ENCODE peak calls at places on chromosomes 6 and 20, in four cellular contexts. I is Kasumi-1; H is stimulated activated naive CD8-positive, alpha-beta T cell treated with anti-CD3 and anti-CD28 coated beads, Interleukin-15, Interleukin-2, amounts not matched to agents 100 U/mL and 50 U/mL, for 24 hours; X is SHP77 treated with DMSO at 0.1 percent for 48 hours. A is an unnamed sample.

GRCh38 chr6:148509152-148509571 is 166.5 kb downstream of the SASH1 start:
- DNase-seq in X (no peak), I (no peak), H (no peak), A (no peak)

GRCh38 chr6:149060300-149060984 is 257.1 kb upstream of the TAB2 start:
- DNase-seq in H (peak), I (peak), X (peak), A (peak)

GRCh38 chr20:62523473-62524203 is 47.8 kb upstream of the GATA5 start:
- DNase-seq in I (no peak), X (no peak), H (peak), A (peak)

GRCh38 chr6:37630281-37630799 is 67.3 kb downstream of the MDGA1 start:
- DNase-seq in X (no peak), H (no peak), I (no peak), A (no peak)

GRCh38 chr6:31940256-31940664 is 5.6 kb upstream of the CFB start:
- DNase-seq in X (no peak), H (no peak), I (no peak), A (no peak)

GRCh38 chr20:54622338-54623280 is 147.2 kb downstream of the DOK5 start:
- DNase-seq in I (no peak), X (no peak), H (no peak), A (no peak)

GRCh38 chr6:81736428-81736827 is 16.1 kb downstream of the TENT5A start:
- DNase-seq in H (no peak), X (no peak), I (no peak), A (no peak)

GRCh38 chr20:39660251-39660650 is 698.1 kb downstream of the DHX35 start:
- DNase-seq in X (no peak), I (no peak), H (no peak), A (no peak)

GRCh38 chr6:149166747-149167146 is 150.8 kb upstream of the TAB2 start:
- DNase-seq in I (no peak), X (no peak), H (peak), A (no peak)

GRCh38 chr6:22157233-22157632 is 139.6 kb downstream of the PRL start:
- DNase-seq in X (no peak), H (no peak), I (no peak), A (no peak)

GRCh38 chr6:128271527-128271926 is 248.9 kb downstream of the PTPRK start:
- DNase-seq in X (no peak), I (no peak), H (no peak), A (no peak)

GRCh38 chr20:2759603-2760360 is 40.6 kb downstream of the CPXM1 start:
- DNase-seq in X (no peak), H (no peak), I (no peak), A (no peak)

GRCh38 chr20:61263084-61263695 is 11.1 kb downstream of the CDH4 start:
- DNase-seq in X (no peak), I (peak), H (peak), A (peak)

GRCh38 chr6:93139408-93140081 is 279.8 kb downstream of the EPHA7 start:
- DNase-seq in I (no peak), X (no peak), H (no peak), A (no peak)

GRCh38 chr6:15343490-15344185 is 97.8 kb downstream of the JARID2 start:
- DNase-seq in H (no peak), X (no peak), I (no peak), A (no peak)

GRCh38 chr6:27368202-27368601 is 20.4 kb upstream of the ZNF391 start:
- DNase-seq in X (no peak), H (no peak), I (no peak), A (no peak)

GRCh38 chr6:31356216-31356945 is 598 bp downstream of the HLA-B start:
- DNase-seq in I (no peak), X (no peak), H (peak), A (peak)

GRCh38 chr6:95693108-95693507 is 115.8 kb downstream of the MANEA start:
- DNase-seq in H (no peak), I (no peak), X (no peak), A (no peak)

GRCh38 chr20:24696396-24696795 is 227.0 kb downstream of the SYNDIG1 start:
- DNase-seq in H (no peak), X (no peak), I (no peak), A (peak)

GRCh38 chr6:78611886-78612480 is 255.4 kb upstream of the IRAK1BP1 start:
- DNase-seq in X (no peak), I (peak), H (no peak), A (no peak)

GRCh38 chr6:6713660-6714446 is 125.3 kb downstream of the LY86 start:
- DNase-seq in H (no peak), I (no peak), X (no peak), A (no peak)

A was measured in activated CD8-positive, alpha-beta T cell treated with anti-CD3 and anti-CD28 coated beads, Interleukin-2, amount 10 ng/mL, durations not matched to agents 7 days and 5 days.